ENCODE peak calls at places on chromosomes 3 and 15, in seven cellular contexts. F is astrocyte of the cerebellum, Q is A549, A is lower lobe of right lung, L is heart right ventricle, S is epithelial cell of proximal tubule, H is transverse colon. Y is an unnamed sample.

GRCh38 chr3:127208483-127209100 is 15.7 kb downstream of the PRR23E start:
- DNase-seq in F (no peak), Q (no peak), A (no peak), L (no peak), S (no peak), H (no peak), Y (no peak)

GRCh38 chr15:49589030-49589429 is 31.6 kb downstream of the FAM227B start:
- DNase-seq in F (no peak), Q (no peak), A (no peak), L (no peak), S (no peak), H (no peak), Y (no peak)

GRCh38 chr15:68885070-68885469 is 45.3 kb upstream of the SPESP1 start:
- DNase-seq in F (peak), Q (no peak), A (no peak), L (no peak), S (no peak), H (no peak), Y (peak)

GRCh38 chr15:48120751-48121150 is at the start of gene SLC24A5:
- DNase-seq in F (no peak), Q (no peak), A (no peak), L (no peak), S (no peak), H (no peak), Y (no peak)

GRCh38 chr3:116000315-116000714 is 377.0 kb downstream of the GAP43 start:
- DNase-seq in F (peak), Q (peak), A (no peak), L (no peak), S (peak), H (no peak), Y (peak)

GRCh38 chr3:42772670-42773408 is at the start of gene CCDC13:
- DNase-seq in F (peak), Q (peak), A (peak), L (peak), S (no peak), H (peak), Y (peak)

GRCh38 chr3:159620281-159620680 is 368.4 kb upstream of the IL12A start:
- DNase-seq in F (no peak), Q (no peak), A (no peak), L (no peak), S (no peak), H (no peak), Y (no peak)

GRCh38 chr15:60426870-60427528 is 29.2 kb upstream of the ANXA2 start:
- DNase-seq in F (peak), Q (no peak), A (no peak), L (no peak), S (no peak), H (no peak), Y (no peak)

GRCh38 chr15:50576156-50576555 is 29.7 kb upstream of the USP50 start:
- DNase-seq in F (no peak), Q (no peak), A (no peak), L (no peak), S (no peak), H (no peak), Y (no peak)

GRCh38 chr3:39107874-39108308 is 411 bp downstream of the TTC21A start:
- DNase-seq in F (no peak), Q (no peak), A (no peak), L (no peak), S (no peak), H (no peak), Y (no peak)

GRCh38 chr3:69541059-69541471 is 155.2 kb upstream of the FRMD4B start:
- DNase-seq in F (no peak), Q (no peak), A (no peak), L (no peak), S (peak), H (no peak), Y (no peak)

GRCh38 chr3:186187876-186188275 is 79.0 kb upstream of the ETV5 start:
- DNase-seq in F (no peak), Q (no peak), A (no peak), L (no peak), S (no peak), H (no peak), Y (no peak)

GRCh38 chr3:32021748-32022147 is 40.2 kb downstream of the ZNF860 start:
- DNase-seq in F (no peak), Q (no peak), A (no peak), L (no peak), S (no peak), H (no peak), Y (no peak)

GRCh38 chr3:12229144-12229871 is 59.6 kb upstream of the PPARG start:
- DNase-seq in F (no peak), Q (no peak), A (no peak), L (no peak), S (no peak), H (no peak), Y (no peak)

GRCh38 chr15:91965501-91966180 is 112.1 kb downstream of the SLCO3A1 start:
- DNase-seq in F (peak), Q (peak), A (no peak), L (no peak), S (peak), H (no peak), Y (no peak)

GRCh38 chr15:42048821-42049200 is 28.0 kb upstream of the PLA2G4E start:
- DNase-seq in F (no peak), Q (no peak), A (no peak), L (no peak), S (no peak), H (no peak), Y (no peak)

GRCh38 chr15:74193905-74194304 is 8.7 kb downstream of the STRA6 start:
- DNase-seq in F (no peak), Q (no peak), A (no peak), L (no peak), S (no peak), H (no peak), Y (no peak)

GRCh38 chr15:34993877-34994276 is 5.8 kb upstream of the ZNF770 start:
- DNase-seq in F (no peak), Q (no peak), A (no peak), L (no peak), S (no peak), H (no peak), Y (no peak)

GRCh38 chr3:10459954-10460754 is 45.2 kb downstream of the ATP2B2 start:
- DNase-seq in F (peak), Q (peak), A (no peak), L (peak), S (peak), H (peak), Y (peak)

GRCh38 chr3:72487078-72487765 is 361.0 kb downstream of the SHQ1 start:
- DNase-seq in F (peak), Q (peak), A (peak), L (peak), S (peak), H (peak), Y (peak)

GRCh38 chr3:73868688-73869315 is 244.1 kb upstream of the PDZRN3 start:
- DNase-seq in F (peak), Q (peak), A (no peak), L (peak), S (no peak), H (peak), Y (no peak)

GRCh38 chr3:155308831-155309230 is 15.3 kb upstream of the STRIT1 start:
- DNase-seq in F (no peak), Q (no peak), A (no peak), L (no peak), S (no peak), H (no peak), Y (no peak)

GRCh38 chr3:114841515-114841914 is 305.6 kb downstream of the ZBTB20 start:
- DNase-seq in F (no peak), Q (no peak), A (no peak), L (no peak), S (no peak), H (no peak), Y (no peak)

GRCh38 chr15:89419370-89419984 is 76.9 kb downstream of the RHCG start:
- DNase-seq in F (no peak), Q (no peak), A (no peak), L (peak), S (no peak), H (no peak), Y (no peak)

GRCh38 chr3:63933459-63933858 is 21.3 kb upstream of the SCAANT1 start:
- DNase-seq in F (no peak), Q (no peak), A (no peak), L (no peak), S (no peak), H (no peak), Y (no peak)

GRCh38 chr15:69903476-69904295 is 194.0 kb downstream of the TLE3 start:
- DNase-seq in F (no peak), Q (no peak), A (no peak), L (no peak), S (no peak), H (no peak), Y (peak)

GRCh38 chr15:57552678-57553334 is 38.9 kb upstream of the MYZAP start:
- DNase-seq in F (no peak), Q (no peak), A (no peak), L (no peak), S (no peak), H (no peak), Y (no peak)

GRCh38 chr15:85419200-85419599 is 38.8 kb downstream of the AKAP13 start:
- DNase-seq in F (no peak), Q (no peak), A (no peak), L (no peak), S (no peak), H (no peak), Y (no peak)

GRCh38 chr3:159114582-159114981 is 312.7 kb downstream of the MFSD1 start:
- DNase-seq in F (no peak), Q (no peak), A (no peak), L (no peak), S (no peak), H (no peak), Y (no peak)

GRCh38 chr15:70375586-70375985 is 277.9 kb upstream of the TLE3 start:
- DNase-seq in F (no peak), Q (no peak), A (no peak), L (no peak), S (no peak), H (no peak), Y (no peak)

GRCh38 chr3:73500321-73500720 is 124.4 kb downstream of the PDZRN3 start:
- DNase-seq in F (no peak), Q (no peak), A (no peak), L (no peak), S (no peak), H (no peak), Y (no peak)

GRCh38 chr3:63386568-63386967 is 108.5 kb downstream of the SYNPR start:
- DNase-seq in F (no peak), Q (no peak), A (no peak), L (no peak), S (no peak), H (no peak), Y (no peak)

GRCh38 chr15:35843453-35843852 is 297.5 kb upstream of the DPH6 start:
- DNase-seq in F (no peak), Q (no peak), A (no peak), L (no peak), S (no peak), H (no peak), Y (no peak)

GRCh38 chr3:79018671-79019136 is 749.1 kb downstream of the ROBO1 start:
- DNase-seq in F (no peak), Q (peak), A (peak), L (peak), S (no peak), H (peak), Y (no peak)

GRCh38 chr3:13483988-13484695 is 4.0 kb downstream of the HDAC11 start:
- DNase-seq in F (no peak), Q (no peak), A (peak), L (no peak), S (no peak), H (peak), Y (no peak)

GRCh38 chr3:13480340-13481318 is 523 bp downstream of the HDAC11 start:
- DNase-seq in F (no peak), Q (no peak), A (peak), L (peak), S (no peak), H (peak), Y (no peak)

GRCh38 chr3:13482106-13482690 is 2.1 kb downstream of the HDAC11 start:
- DNase-seq in F (no peak), Q (no peak), A (peak), L (no peak), S (no peak), H (no peak), Y (no peak)

GRCh38 chr3:13484861-13485590 is 4.9 kb downstream of the HDAC11 start:
- DNase-seq in F (no peak), Q (peak), A (peak), L (peak), S (peak), H (peak), Y (no peak)

DNA sequence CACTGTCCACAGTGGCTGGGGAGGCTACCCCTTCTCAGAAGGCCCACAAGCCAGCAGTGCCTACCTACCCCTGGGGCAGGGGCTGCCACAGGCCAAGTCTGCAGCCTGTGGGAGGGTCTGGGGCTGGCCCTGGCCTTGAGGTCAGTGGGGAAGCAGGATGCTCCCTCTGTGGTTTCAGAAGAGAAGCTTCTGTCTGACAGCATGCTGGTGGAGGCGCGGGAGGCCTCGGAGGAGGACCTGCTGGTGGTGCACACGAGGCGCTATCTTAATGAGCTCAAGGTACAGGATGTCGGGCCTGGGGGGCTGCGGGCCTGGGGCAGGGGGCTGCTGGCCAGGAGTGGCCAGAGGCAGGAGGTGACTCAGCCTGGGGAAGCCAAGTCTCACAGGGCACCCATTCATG is 3.2 kb downstream of the HDAC11 start:
- DNase-seq in F (no peak), Q (no peak), A (peak), L (no peak), S (no peak), H (no peak), Y (no peak)
- H3K4me3 ChIP-seq in F (no peak), Q (no peak), A (no peak), L (no peak), S (no peak), H (no peak), Y (no peak)

GRCh38 chr3:188700497-188700896 is 471.3 kb upstream of the TPRG1 start:
- DNase-seq in F (no peak), Q (no peak), A (no peak), L (no peak), S (no peak), H (no peak), Y (no peak)
- H3K4me3 ChIP-seq in F (no peak), Q (no peak), A (no peak), L (no peak), S (no peak), H (no peak), Y (no peak)

DNA sequence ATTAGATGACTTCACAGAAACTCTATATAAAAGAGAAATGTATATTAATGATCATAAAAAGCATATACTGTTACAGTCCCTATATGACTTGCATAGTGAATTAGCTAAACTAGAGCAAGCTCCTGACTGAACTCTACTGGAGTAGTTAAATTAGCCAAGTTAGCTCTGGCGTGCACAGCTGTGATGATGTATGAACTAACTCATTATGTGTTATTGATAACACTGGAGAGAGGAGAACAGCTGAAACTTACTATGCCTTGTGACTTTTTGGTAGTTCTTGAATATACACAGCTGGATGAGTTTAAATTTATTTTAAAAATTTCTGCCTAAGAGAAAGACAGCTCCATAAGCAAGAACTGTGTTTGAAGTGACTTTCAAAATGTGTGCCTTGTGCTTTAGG is 8.1 kb downstream of the TIPARP start:
- DNase-seq in F (no peak), Q (no peak), A (no peak), L (no peak), S (no peak), H (no peak), Y (no peak)
- H3K4me3 ChIP-seq in F (no peak), Q (no peak), A (no peak), L (no peak), S (no peak), H (no peak), Y (no peak)

DNA sequence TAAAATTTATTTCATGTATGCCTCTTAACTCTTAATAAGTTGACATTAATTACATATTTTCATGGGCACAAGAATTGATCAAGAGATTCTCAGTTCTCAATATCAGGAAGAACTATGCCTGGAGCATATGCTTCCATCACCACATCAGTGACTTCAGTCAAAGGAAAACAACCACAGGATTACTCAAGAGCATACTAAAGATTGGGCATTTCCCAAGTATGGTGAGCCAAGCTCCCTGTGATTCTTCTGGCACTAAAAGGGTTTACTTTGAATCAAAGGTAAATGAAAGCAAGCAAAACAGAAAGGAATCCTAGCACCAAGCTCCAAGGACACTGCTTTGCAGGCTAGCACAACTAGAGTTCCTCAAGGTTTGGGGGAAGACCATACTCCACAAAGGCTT is 44.6 kb downstream of the FMN1 start:
- DNase-seq in F (peak), Q (no peak), A (no peak), L (no peak), S (peak), H (no peak), Y (no peak)
- H3K4me3 ChIP-seq in F (no peak), Q (no peak), A (no peak), L (no peak), S (no peak), H (no peak), Y (no peak)

DNA sequence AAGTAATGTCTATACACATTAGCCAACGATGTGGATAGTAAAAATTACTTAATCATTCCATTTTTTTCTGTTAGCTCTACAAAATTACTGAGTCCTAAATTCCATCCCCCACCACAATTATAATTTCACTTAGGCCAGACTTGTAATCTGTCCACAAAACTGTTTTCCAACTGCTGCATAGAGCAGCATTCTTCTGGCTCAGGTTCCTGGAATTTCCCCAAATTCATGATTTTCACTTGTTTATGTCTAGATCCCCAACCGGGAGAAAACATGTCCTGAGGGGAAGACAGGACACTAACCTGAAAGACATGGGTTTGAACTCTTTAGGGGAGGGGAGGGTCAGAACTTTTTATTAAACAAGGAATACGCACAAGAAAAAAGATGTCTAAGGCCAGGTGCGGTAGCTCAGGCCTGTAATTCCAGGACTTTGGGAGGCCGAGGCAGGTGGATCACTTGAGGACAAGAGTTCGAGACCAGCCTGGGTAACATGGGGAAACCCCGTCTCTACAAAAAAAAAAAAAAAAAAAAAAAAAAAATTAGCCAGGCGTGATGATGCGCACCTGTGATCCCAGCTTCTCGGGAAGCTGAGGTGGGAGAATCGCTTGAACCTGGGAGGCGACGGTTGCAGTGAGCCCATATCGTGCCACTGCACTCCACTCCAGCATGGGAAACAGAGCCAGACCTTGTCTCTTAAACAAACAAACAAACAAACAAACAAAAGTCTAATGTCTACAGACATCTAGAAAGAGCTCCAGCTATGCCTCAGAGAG is 1.5 kb downstream of the ETFA start:
- DNase-seq in F (peak), Q (no peak), A (no peak), L (no peak), S (no peak), H (no peak), Y (no peak)
- H3K4me3 ChIP-seq in F (peak), Q (peak), A (peak), L (peak), S (peak), H (peak), Y (peak)

Y was measured in skeletal muscle cell.